ENCODE peak calls at places on chromosomes 1 and 21, in six cellular contexts. L, V, U, P, C and O are unnamed samples.
A peak's percentile ranks its signal among the peaks of the same experiment; 100 is the strongest.

GRCh38 chr1:196027127-196027526 is 581.1 kb downstream of the KCNT2 start:
- DNase-seq in L (no peak), V (no peak), U (no peak), P (no peak), C (no peak), O (no peak)

GRCh38 chr21:39803393-39803792 is 58.4 kb downstream of the IGSF5 start:
- DNase-seq in L (no peak), V (no peak), U (no peak), P (no peak), C (no peak), O (no peak)

GRCh38 chr21:38333290-38334272 is 76.8 kb downstream of the KCNJ15 start:
- DNase-seq in L (no peak), V (peak; percentile 24), U (no peak), P (peak; percentile 47), C (no peak), O (no peak)

GRCh38 chr1:5708266-5708978 is 283.8 kb downstream of the NPHP4 start:
- DNase-seq in L (no peak), V (no peak), U (no peak), P (no peak), C (no peak), O (no peak)

GRCh38 chr1:49111931-49112330 is 335.2 kb upstream of the BEND5 start:
- DNase-seq in L (no peak), V (no peak), U (no peak), P (no peak), C (no peak), O (no peak)

GRCh38 chr1:12407050-12407961 is 177.5 kb downstream of the VPS13D start:
- DNase-seq in L (peak; percentile 18), V (peak; percentile 47), U (peak; percentile 84), P (no peak), C (no peak), O (no peak)

GRCh38 chr1:7175507-7175906 is 390.3 kb downstream of the CAMTA1 start:
- DNase-seq in L (no peak), V (no peak), U (no peak), P (no peak), C (no peak), O (no peak)

GRCh38 chr1:79259390-79260336 is 253.1 kb upstream of the ADGRL4 start:
- DNase-seq in L (no peak), V (peak; percentile 51), U (peak; percentile 59), P (peak; percentile 36), C (no peak), O (no peak)

GRCh38 chr1:6185635-6186382 is 5.7 kb upstream of the CHD5 start:
- DNase-seq in L (no peak), V (peak; percentile 50), U (peak; percentile 41), P (peak; percentile 68), C (no peak), O (no peak)

GRCh38 chr1:225602590-225603206 is 50.2 kb downstream of the ENAH start:
- DNase-seq in L (no peak), V (peak; percentile 34), U (no peak), P (no peak), C (no peak), O (no peak)

GRCh38 chr1:94559921-94560320 is 18.4 kb upstream of the F3 start:
- DNase-seq in L (no peak), V (no peak), U (no peak), P (no peak), C (no peak), O (no peak)

GRCh38 chr1:214187933-214188332 is 93.0 kb upstream of the SMYD2 start:
- DNase-seq in L (no peak), V (no peak), U (no peak), P (no peak), C (no peak), O (no peak)

GRCh38 chr1:184160942-184161698 is 109.6 kb downstream of the TSEN15 start:
- DNase-seq in L (peak; percentile 98), V (peak; percentile 84), U (peak; percentile 59), P (no peak), C (no peak), O (no peak)

GRCh38 chr1:18830596-18830995 is 28.9 kb downstream of the TAS1R2 start:
- DNase-seq in L (no peak), V (no peak), U (no peak), P (peak; percentile 47), C (no peak), O (no peak)

GRCh38 chr21:35172231-35172630 is 123.1 kb upstream of the RUNX1 start:
- DNase-seq in L (no peak), V (no peak), U (no peak), P (no peak), C (no peak), O (no peak)

GRCh38 chr1:224333939-224334701 is 4.1 kb upstream of the NVL start:
- DNase-seq in L (no peak), V (peak; percentile 75), U (peak; percentile 47), P (no peak), C (no peak), O (no peak)

GRCh38 chr1:179030130-179030529 is 4.4 kb downstream of the FAM20B start:
- DNase-seq in L (no peak), V (no peak), U (no peak), P (no peak), C (no peak), O (no peak)

GRCh38 chr1:179031284-179031683 is 5.6 kb downstream of the FAM20B start:
- DNase-seq in L (no peak), V (no peak), U (no peak), P (no peak), C (no peak), O (no peak)

GRCh38 chr1:179029293-179029692 is 3.6 kb downstream of the FAM20B start:
- DNase-seq in L (no peak), V (no peak), U (no peak), P (peak; percentile 50), C (no peak), O (no peak)

GRCh38 chr1:179030683-179031082 is 5.0 kb downstream of the FAM20B start:
- DNase-seq in L (no peak), V (no peak), U (no peak), P (no peak), C (no peak), O (no peak)

DNA sequence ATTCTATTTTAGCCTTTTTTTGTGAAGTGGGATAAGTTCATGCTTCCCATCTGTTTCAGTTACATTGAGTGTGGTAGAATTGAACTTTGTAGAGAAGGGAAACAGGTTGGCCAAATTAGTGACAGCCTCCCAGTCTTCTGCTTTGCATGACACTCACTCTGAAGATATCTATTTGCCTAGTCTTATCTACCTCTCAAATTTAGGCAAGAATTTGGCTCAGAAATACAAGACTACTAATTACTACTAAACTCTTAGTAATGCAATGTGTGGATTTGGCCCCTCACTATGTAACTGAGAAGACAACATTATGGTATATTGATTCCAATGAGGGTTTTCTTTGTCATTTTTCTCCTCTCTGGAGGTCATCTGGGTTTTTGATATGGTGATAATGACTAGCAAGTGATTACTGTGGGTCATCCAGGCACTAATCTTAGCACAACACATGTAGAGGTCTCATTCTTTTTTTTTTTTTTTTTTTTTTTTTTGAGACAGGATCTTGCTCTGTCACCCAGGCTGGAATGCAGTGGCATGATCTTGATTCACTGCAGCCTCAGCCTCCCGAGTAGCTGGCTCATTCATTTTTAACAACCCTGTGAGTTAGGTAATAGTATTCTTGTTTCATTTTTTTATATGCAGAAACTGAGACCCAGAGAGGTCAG is 6.3 kb downstream of the FAM20B start:
- DNase-seq in L (no peak), V (peak; percentile 40), U (peak; percentile 49), P (peak; percentile 28), C (no peak), O (no peak)
- H3K4me2 ChIP-seq in L (no peak overlapping the region), V (no peak overlapping the region), U (no peak overlapping the region), P (no peak overlapping the region), C (no peak overlapping the region), O (no peak overlapping the region)

GRCh38 chr1:37997256-37998088 is 7.7 kb upstream of the SF3A3 start:
- DNase-seq in L (no peak), V (no peak), U (no peak), P (no peak), C (no peak), O (no peak)
- H3K18ac ChIP-seq in L (no peak overlapping the region), V (no peak overlapping the region), U (no peak overlapping the region), P (peak overlapping the region; percentile 11), C (no peak overlapping the region), O (no peak overlapping the region)

GRCh38 chr1:154870117-154870571 is at the start of gene KCNN3:
- DNase-seq in L (peak; percentile 70), V (peak; percentile 94), U (peak; percentile 82), P (peak; percentile 98), C (peak; percentile 84), O (peak; percentile 98)

GRCh38 chr1:154869351-154870116 is 547 bp downstream of the KCNN3 start:
- DNase-seq in L (no peak), V (peak; percentile 49), U (peak; percentile 38), P (no peak), C (no peak), O (no peak)

GRCh38 chr1:154866257-154866994 is 3.7 kb downstream of the KCNN3 start:
- DNase-seq in L (no peak), V (peak; percentile 60), U (peak; percentile 44), P (peak; percentile 67), C (no peak), O (no peak)

GRCh38 chr1:154866995-154867795 is 2.9 kb downstream of the KCNN3 start:
- DNase-seq in L (peak; percentile 55), V (peak; percentile 93), U (peak; percentile 85), P (peak; percentile 69), C (no peak), O (no peak)

DNA sequence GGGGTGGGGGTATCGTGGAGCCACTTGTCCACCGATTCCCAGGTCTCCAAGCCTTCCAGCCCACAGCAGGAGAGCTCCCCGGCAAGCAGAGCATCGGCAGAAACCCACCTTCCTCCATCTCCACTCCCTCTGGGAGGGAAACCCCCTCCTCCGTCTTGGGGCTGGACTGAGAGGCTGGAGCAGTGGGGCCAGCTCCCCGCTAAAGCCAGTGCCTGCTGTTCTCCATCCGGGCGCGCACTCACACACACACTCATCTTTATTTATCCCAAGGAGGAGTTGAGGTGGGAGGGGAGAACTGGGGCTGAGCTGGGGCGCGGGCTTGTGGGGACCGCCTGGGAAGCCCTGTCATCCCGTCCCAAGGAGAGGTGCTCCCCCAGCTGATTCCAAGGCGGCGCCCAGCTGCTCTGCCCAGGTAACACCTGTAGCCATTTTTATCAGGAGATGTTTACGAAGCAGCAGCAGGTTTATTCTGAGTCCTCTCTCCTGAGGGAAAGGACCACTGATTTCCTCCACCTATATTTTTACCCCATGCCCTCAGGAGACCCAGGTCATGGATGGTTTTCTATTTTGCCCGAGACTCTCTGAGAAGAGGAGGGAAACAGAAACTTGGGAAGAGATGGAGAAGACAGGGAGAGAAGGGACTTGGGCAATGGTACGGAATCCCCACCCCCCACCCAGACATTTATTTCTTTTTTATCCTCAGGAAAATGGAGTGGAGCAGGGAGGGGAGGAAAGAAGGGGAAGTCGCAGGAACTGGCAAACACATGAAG is 2.1 kb downstream of the KCNN3 start:
- DNase-seq in L (no peak), V (no peak), U (no peak), P (no peak), C (no peak), O (no peak)
- H3K4me3 ChIP-seq in L (no peak overlapping the region), V (no peak overlapping the region), U (no peak overlapping the region), P (no peak overlapping the region), C (peak overlapping the region; percentile 5), O (peak overlapping the region; percentile 43)

DNA sequence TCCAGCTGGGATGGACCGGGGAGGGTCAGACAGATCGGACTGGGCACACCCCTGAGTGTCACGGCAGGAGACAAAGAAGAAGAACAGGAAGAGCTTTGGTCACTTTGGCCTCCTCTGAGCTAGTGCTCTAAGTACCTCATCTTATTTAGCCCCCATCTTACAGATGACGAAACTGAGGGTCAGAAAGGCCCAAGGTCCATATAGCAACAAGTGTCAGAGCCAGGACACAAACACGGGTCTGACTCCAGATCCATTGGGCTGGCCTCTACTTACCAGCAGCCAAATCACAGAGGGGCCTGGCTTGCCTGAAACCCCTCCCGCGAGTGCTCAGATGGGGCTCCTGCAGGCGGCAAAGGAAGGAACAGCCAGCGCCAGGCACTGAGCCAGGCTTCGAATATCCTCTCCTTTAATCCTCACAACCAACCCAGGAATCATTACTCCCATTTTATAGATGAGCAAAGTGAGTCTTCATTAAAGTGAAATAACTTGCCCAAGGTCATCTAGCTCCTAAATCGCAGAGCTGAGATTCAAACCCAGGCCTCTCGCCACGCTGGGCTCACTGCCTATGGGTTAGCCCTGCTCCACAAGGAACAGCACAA is 25.7 kb upstream of the SELENON start:
- DNase-seq in L (no peak), V (no peak), U (no peak), P (no peak), C (no peak), O (no peak)
- H3K4me2 ChIP-seq in L (no peak overlapping the region), V (no peak overlapping the region), U (no peak overlapping the region), P (no peak overlapping the region), C (no peak overlapping the region), O (no peak overlapping the region)